ENCODE peak calls at places on chromosome 13, in four cellular contexts. U, M, D and A are unnamed samples.

GRCh38 chr13:80276371-80277289 is 64.3 kb downstream of the SPRY2 start:
- DNase-seq in U (peak), M (no peak), D (no peak), A (no peak)

GRCh38 chr13:33676700-33677048 is 141.3 kb upstream of the RFC3 start:
- DNase-seq in D (no peak), U (peak), M (no peak), A (peak)

GRCh38 chr13:26220575-26220974 is 1.5 kb downstream of the RNF6 start:
- DNase-seq in M (no peak), U (no peak), D (no peak), A (no peak)

GRCh38 chr13:70203661-70204229 is 95.5 kb upstream of the KLHL1 start:
- DNase-seq in D (no peak), U (peak), M (no peak), A (no peak)

GRCh38 chr13:94323746-94324408 is 155.6 kb downstream of the DCT start:
- DNase-seq in M (no peak), U (no peak), D (no peak), A (no peak)

GRCh38 chr13:75919660-75920199 is 283.6 kb downstream of the LMO7 start:
- DNase-seq in U (no peak), M (no peak), D (no peak), A (no peak)

GRCh38 chr13:30466358-30466714 is 600 bp upstream of the HMGB1 start:
- DNase-seq in D (no peak), M (no peak), U (no peak), A (no peak)

GRCh38 chr13:40629678-40630384 is 36.6 kb downstream of the FOXO1 start:
- DNase-seq in D (no peak), M (peak), U (no peak), A (no peak)

GRCh38 chr13:66353664-66354063 is 876.5 kb downstream of the PCDH9 start:
- DNase-seq in D (no peak), U (no peak), M (no peak), A (no peak)

GRCh38 chr13:48234652-48235099 is 1.7 kb downstream of the ITM2B start:
- DNase-seq in U (no peak), D (no peak), M (no peak), A (no peak)

GRCh38 chr13:76830805-76831204 is 55.4 kb downstream of the KCTD12 start:
- DNase-seq in D (no peak), U (no peak), M (no peak), A (no peak)

GRCh38 chr13:33167521-33167920 is 118.0 kb downstream of the STARD13 start:
- DNase-seq in U (peak), M (no peak), D (no peak), A (no peak)

GRCh38 chr13:91346848-91347211 is 657 bp upstream of the MIR17HG start:
- DNase-seq in D (peak), U (no peak), M (peak), A (peak)

GRCh38 chr13:29457299-29457698 is 138.2 kb downstream of the SLC7A1 start:
- DNase-seq in M (no peak), D (no peak), U (no peak), A (no peak)

GRCh38 chr13:48561461-48562224 is 28.8 kb upstream of the RCBTB2 start:
- DNase-seq in D (no peak), U (no peak), M (no peak), A (peak)

GRCh38 chr13:51453308-51453958 is 597 bp upstream of the INTS6 start:
- DNase-seq in U (peak), M (peak), D (peak), A (peak)

GRCh38 chr13:39684531-39685137 is 29.2 kb downstream of the COG6 start:
- DNase-seq in M (no peak), U (peak), D (no peak), A (peak)

GRCh38 chr13:58142952-58143351 is 511.4 kb downstream of the PCDH17 start:
- DNase-seq in U (no peak), M (no peak), D (no peak), A (no peak)

GRCh38 chr13:36352350-36352749 is 6.2 kb upstream of the SPART start:
- DNase-seq in M (no peak), U (no peak), D (no peak), A (no peak)

GRCh38 chr13:72295173-72295572 is 428.2 kb upstream of the DACH1 start:
- DNase-seq in D (no peak), M (no peak), U (no peak), A (no peak)

GRCh38 chr13:47303626-47304025 is 406.8 kb upstream of the HTR2A start:
- DNase-seq in U (no peak), M (no peak), D (no peak), A (no peak)

DNA sequence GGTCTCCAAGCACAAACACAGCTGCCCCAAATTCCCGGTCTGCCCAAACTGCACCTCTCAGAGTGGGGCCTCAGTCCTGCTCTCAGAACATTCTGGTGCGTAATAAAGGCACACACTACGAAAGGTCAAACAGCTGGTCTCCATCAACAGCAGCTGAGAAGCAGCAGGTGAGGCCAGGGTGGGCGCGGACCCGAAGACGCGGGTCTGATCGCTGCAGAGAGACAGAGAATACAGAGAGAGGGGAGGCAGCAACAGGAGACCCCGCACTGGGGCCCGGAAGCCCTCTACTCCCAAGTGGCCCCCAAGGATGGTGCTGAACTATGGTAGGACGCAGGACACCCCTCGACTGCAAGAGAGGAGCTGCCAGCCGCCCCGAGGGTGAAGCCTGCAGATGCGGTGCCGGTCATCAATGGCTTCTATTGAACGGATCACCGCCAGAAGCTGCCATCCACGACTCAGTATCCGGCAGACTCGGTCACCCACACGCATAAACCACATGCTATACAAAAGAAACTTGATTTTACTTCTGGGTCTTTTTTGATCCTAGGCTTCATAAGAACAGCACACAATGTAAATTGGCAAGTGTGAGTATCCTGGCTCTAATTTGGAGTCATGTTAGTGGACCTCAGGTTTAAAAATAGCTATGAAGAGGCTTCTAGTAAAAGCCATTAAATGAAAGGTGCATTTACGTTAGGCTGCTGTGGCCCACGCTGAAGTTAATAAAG is 33.4 kb downstream of the STK24 start:
- DNase-seq in M (no peak), D (no peak), U (no peak), A (no peak)
- TF ChIP-seq FOXM1 in M (no peak), D (no peak), U (no peak), A (no peak)

DNA sequence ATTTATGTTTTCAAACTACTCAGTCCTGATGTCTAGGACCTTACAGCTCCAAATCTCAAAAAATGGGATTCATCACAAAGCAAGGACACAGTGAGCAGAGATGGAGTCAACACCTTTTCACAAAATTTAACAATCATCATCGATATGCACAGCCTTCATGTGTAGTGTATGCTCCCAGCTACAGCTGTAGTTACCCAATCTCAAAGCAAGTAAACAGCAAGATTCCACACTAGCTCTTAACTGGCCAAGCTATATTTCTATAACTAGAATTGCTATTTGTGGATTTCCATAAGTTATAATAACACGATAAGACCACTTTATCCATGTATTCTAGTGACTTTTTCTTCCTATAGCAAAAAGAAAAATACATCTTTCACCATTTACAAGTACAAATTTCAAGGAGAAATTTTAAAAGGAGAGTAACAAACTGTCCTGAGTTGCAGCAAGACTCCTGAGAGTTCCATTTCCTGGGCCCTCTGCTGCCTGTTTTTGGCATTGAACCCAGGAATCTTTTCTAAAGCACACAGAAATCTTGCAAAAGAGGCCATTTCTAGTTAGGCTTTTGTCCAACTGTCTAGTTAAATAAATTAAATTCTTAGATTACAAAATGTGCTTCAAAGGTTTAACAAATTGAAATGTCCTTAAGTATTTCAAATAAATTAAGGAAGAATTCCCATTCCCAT is 460.6 kb downstream of the FGF14 start:
- DNase-seq in M (no peak), U (no peak), D (no peak), A (peak)
- TF ChIP-seq GABPA in M (no peak), U (no peak), D (no peak), A (no peak)

GRCh38 chr13:44307844-44308243 is 65.8 kb upstream of the SERP2 start:
- DNase-seq in M (no peak), U (no peak), D (no peak), A (no peak)

GRCh38 chr13:44307255-44307654 is 66.4 kb upstream of the SERP2 start:
- DNase-seq in D (no peak), U (no peak), M (no peak), A (no peak)

GRCh38 chr13:44305845-44306244 is 67.8 kb upstream of the SERP2 start:
- DNase-seq in M (no peak), D (no peak), U (no peak), A (no peak)

GRCh38 chr13:44305216-44305615 is 68.4 kb upstream of the SERP2 start:
- DNase-seq in M (no peak), U (no peak), D (no peak), A (no peak)

GRCh38 chr13:44306401-44307192 is 67.0 kb upstream of the SERP2 start:
- DNase-seq in D (no peak), U (no peak), M (no peak), A (no peak)
- TF ChIP-seq FOXM1 in D (no peak), U (no peak), M (no peak), A (no peak)

GRCh38 chr13:112444416-112445399 is 68.6 kb downstream of the SPACA7 start:
- DNase-seq in M (no peak), D (no peak), U (no peak), A (no peak)
- TF ChIP-seq GABPA in M (no peak), D (no peak), U (no peak), A (no peak)

DNA sequence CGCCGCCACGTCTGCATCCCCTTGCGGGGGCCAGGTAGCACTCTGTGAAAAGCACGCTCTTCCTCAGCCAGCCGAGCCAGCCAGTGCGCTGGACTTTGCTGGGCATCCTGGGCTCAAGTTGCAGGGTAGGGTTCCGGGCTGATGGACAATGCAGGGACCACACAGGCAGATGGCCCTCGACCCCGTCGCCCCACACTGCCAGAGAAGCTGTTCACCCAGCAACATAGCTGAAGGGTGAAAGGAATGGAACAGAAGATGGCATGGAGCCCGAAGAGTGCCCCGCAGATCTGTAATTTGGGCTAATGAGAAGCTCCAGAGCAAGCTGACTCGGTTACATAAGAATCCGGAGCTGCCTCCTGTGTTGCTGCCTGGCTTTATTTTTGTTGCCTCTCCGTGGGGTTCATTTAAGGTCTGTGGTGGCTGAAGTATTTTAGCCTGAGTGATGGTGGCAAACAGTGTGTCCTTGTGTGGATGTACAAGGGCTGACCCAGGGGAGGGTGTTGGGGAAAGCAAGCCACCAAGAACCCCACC is 105.8 kb downstream of the SOX1 start:
- DNase-seq in U (no peak), M (no peak), D (no peak), A (no peak)
- TF ChIP-seq FOXM1 in U (no peak), M (no peak), D (no peak), A (no peak)

DNA sequence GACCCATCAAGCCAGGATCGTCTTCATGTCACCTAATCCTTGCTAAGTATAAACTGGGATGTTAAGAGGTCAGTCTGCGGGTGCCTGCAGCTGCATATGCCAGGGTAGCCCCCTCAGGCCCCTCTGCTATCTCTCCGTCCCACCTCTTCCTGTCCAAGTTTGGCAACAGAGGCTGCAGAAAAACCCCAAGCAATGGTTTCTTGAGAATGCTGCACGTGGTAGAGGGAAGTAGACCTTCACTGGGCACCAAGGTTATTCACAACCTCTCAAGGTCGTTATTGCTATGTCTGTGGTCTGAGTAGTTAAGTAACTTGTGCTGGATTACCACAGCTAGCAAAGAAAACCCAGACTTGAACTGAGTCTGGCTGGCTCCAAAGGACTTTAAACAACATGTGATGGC is 77.9 kb upstream of the XPO4 start:
- DNase-seq in M (no peak), U (no peak), D (no peak), A (no peak)
- TF ChIP-seq GABPA in M (no peak), U (no peak), D (no peak), A (no peak)